ENCODE peak calls at places on chromosome 19, in eight cellular contexts. One of them, this sample, is unnamed. For H3K27me3 and H3K4me1, the result is how much of the 10 kb centered on the place peaks cover.

GRCh38 chr19:3818479-3818878 is 32.3 kb upstream of the MATK start:
- DNase-seq in SJSA1: no peak
- DNase-seq in upper lobe of right lung: no peak
- DNase-seq in stomach: no peak
- DNase-seq in IMR-90: peak
- DNase-seq in GM23248: peak
- DNase-seq in colonic mucosa: no peak
- DNase-seq in effector memory CD4-positive, alpha-beta T cell: no peak
- DNase-seq in this sample: no peak

GRCh38 chr19:14432817-14433453 is at the start of gene PKN1:
- DNase-seq in colonic mucosa: peak
- DNase-seq in GM23248: peak
- DNase-seq in IMR-90: no peak
- DNase-seq in effector memory CD4-positive, alpha-beta T cell: peak
- DNase-seq in upper lobe of right lung: peak
- DNase-seq in SJSA1: no peak
- DNase-seq in stomach: peak
- DNase-seq in this sample: peak

GRCh38 chr19:19105365-19106060 is 32.8 kb downstream of the TMEM161A start:
- DNase-seq in effector memory CD4-positive, alpha-beta T cell: no peak
- DNase-seq in IMR-90: no peak
- DNase-seq in GM23248: peak
- DNase-seq in upper lobe of right lung: no peak
- DNase-seq in colonic mucosa: peak
- DNase-seq in stomach: peak
- DNase-seq in SJSA1: no peak
- DNase-seq in this sample: peak

GRCh38 chr19:55487884-55488687 is at the start of gene SSC5D:
- DNase-seq in upper lobe of right lung: no peak
- DNase-seq in SJSA1: no peak
- DNase-seq in GM23248: peak
- DNase-seq in IMR-90: peak
- DNase-seq in effector memory CD4-positive, alpha-beta T cell: no peak
- DNase-seq in colonic mucosa: no peak
- DNase-seq in stomach: no peak
- DNase-seq in this sample: no peak

GRCh38 chr19:3392480-3392879 is 26.1 kb downstream of the NFIC start:
- DNase-seq in SJSA1: no peak
- DNase-seq in IMR-90: no peak
- DNase-seq in stomach: no peak
- DNase-seq in effector memory CD4-positive, alpha-beta T cell: no peak
- DNase-seq in upper lobe of right lung: no peak
- DNase-seq in colonic mucosa: no peak
- DNase-seq in GM23248: no peak
- DNase-seq in this sample: no peak

GRCh38 chr19:5534787-5535586 is 32.8 kb downstream of the TINCR start:
- DNase-seq in SJSA1: no peak
- DNase-seq in stomach: no peak
- DNase-seq in IMR-90: peak
- DNase-seq in colonic mucosa: no peak
- DNase-seq in GM23248: no peak
- DNase-seq in upper lobe of right lung: no peak
- DNase-seq in effector memory CD4-positive, alpha-beta T cell: no peak
- DNase-seq in this sample: no peak

GRCh38 chr19:28424041-28424440 is 788.9 kb downstream of the UQCRFS1 start:
- DNase-seq in SJSA1: peak
- DNase-seq in IMR-90: no peak
- DNase-seq in stomach: no peak
- DNase-seq in upper lobe of right lung: no peak
- DNase-seq in colonic mucosa: no peak
- DNase-seq in GM23248: no peak
- DNase-seq in effector memory CD4-positive, alpha-beta T cell: no peak
- DNase-seq in this sample: no peak

GRCh38 chr19:30536975-30537374 is 164.8 kb downstream of the ZNF536 start:
- DNase-seq in upper lobe of right lung: no peak
- DNase-seq in effector memory CD4-positive, alpha-beta T cell: no peak
- DNase-seq in GM23248: no peak
- DNase-seq in IMR-90: no peak
- DNase-seq in stomach: no peak
- DNase-seq in SJSA1: no peak
- DNase-seq in colonic mucosa: no peak
- DNase-seq in this sample: no peak

GRCh38 chr19:4191044-4191443 is 8.6 kb downstream of the ANKRD24 start:
- DNase-seq in GM23248: no peak
- DNase-seq in colonic mucosa: no peak
- DNase-seq in SJSA1: no peak
- DNase-seq in IMR-90: no peak
- DNase-seq in effector memory CD4-positive, alpha-beta T cell: no peak
- DNase-seq in upper lobe of right lung: no peak
- DNase-seq in stomach: no peak
- DNase-seq in this sample: no peak

GRCh38 chr19:11337080-11337479 is 2.4 kb downstream of the RAB3D start:
- DNase-seq in IMR-90: no peak
- DNase-seq in upper lobe of right lung: no peak
- DNase-seq in colonic mucosa: no peak
- DNase-seq in SJSA1: no peak
- DNase-seq in effector memory CD4-positive, alpha-beta T cell: no peak
- DNase-seq in GM23248: no peak
- DNase-seq in stomach: no peak
- DNase-seq in this sample: no peak

GRCh38 chr19:16527971-16528521 is 14.2 kb downstream of the CHERP start:
- DNase-seq in GM23248: peak
- DNase-seq in upper lobe of right lung: no peak
- DNase-seq in SJSA1: peak
- DNase-seq in colonic mucosa: no peak
- DNase-seq in IMR-90: no peak
- DNase-seq in stomach: peak
- DNase-seq in effector memory CD4-positive, alpha-beta T cell: no peak
- DNase-seq in this sample: no peak

GRCh38 chr19:342128-342455 is 2.5 kb downstream of the MIER2 start:
- DNase-seq in colonic mucosa: no peak
- DNase-seq in effector memory CD4-positive, alpha-beta T cell: no peak
- DNase-seq in GM23248: no peak
- DNase-seq in upper lobe of right lung: no peak
- DNase-seq in SJSA1: no peak
- DNase-seq in IMR-90: no peak
- DNase-seq in stomach: no peak
- DNase-seq in this sample: no peak
- H3K27me3 ChIP-seq in colonic mucosa: under half
- H3K27me3 ChIP-seq in effector memory CD4-positive, alpha-beta T cell: under half
- H3K27me3 ChIP-seq in GM23248: under half
- H3K27me3 ChIP-seq in upper lobe of right lung: under half
- H3K27me3 ChIP-seq in SJSA1: under half
- H3K27me3 ChIP-seq in IMR-90: under half
- H3K27me3 ChIP-seq in stomach: under half
- H3K27me3 ChIP-seq in this sample: under half

DNA sequence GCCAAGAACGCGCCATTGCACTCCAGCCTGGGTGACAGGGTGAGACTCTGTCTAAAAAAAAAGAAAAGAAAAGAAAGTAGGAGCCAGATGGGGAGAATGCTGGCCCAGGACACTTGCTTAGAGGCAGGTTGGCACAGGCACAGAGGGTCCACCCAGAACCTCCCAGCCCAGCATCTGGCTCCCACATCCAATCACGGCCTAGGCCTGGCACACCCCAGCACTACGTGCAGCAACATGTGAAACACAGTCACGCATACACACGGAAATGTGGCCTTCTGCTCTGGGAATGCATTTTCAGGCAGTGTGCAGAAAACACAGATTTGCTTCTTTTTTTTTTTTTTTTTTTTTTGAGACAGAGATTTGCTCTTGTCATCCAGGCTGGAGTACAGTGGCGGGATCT is 20.9 kb upstream of the FOSB start:
- DNase-seq in stomach: no peak
- DNase-seq in colonic mucosa: no peak
- DNase-seq in IMR-90: no peak
- DNase-seq in effector memory CD4-positive, alpha-beta T cell: no peak
- DNase-seq in upper lobe of right lung: no peak
- DNase-seq in GM23248: peak
- DNase-seq in SJSA1: no peak
- DNase-seq in this sample: no peak
- H3K4me1 ChIP-seq in stomach: half or more
- H3K4me1 ChIP-seq in colonic mucosa: under half
- H3K4me1 ChIP-seq in IMR-90: under half
- H3K4me1 ChIP-seq in effector memory CD4-positive, alpha-beta T cell: half or more
- H3K4me1 ChIP-seq in upper lobe of right lung: under half
- H3K4me1 ChIP-seq in GM23248: under half
- H3K4me1 ChIP-seq in SJSA1: under half
- H3K4me1 ChIP-seq in this sample: half or more

GRCh38 chr19:50319156-50319555 is 10.0 kb downstream of the KCNC3 start:
- DNase-seq in upper lobe of right lung: no peak
- DNase-seq in IMR-90: no peak
- DNase-seq in colonic mucosa: no peak
- DNase-seq in stomach: no peak
- DNase-seq in GM23248: no peak
- DNase-seq in effector memory CD4-positive, alpha-beta T cell: no peak
- DNase-seq in SJSA1: no peak
- DNase-seq in this sample: no peak
- H3K27me3 ChIP-seq in upper lobe of right lung: under half
- H3K27me3 ChIP-seq in IMR-90: under half
- H3K27me3 ChIP-seq in colonic mucosa: under half
- H3K27me3 ChIP-seq in stomach: under half
- H3K27me3 ChIP-seq in GM23248: under half
- H3K27me3 ChIP-seq in effector memory CD4-positive, alpha-beta T cell: under half
- H3K27me3 ChIP-seq in SJSA1: under half
- H3K27me3 ChIP-seq in this sample: under half

GRCh38 chr19:48989701-48990291 is 3.3 kb downstream of the GYS1 start:
- DNase-seq in GM23248: no peak
- DNase-seq in stomach: no peak
- DNase-seq in colonic mucosa: no peak
- DNase-seq in upper lobe of right lung: no peak
- DNase-seq in SJSA1: no peak
- DNase-seq in effector memory CD4-positive, alpha-beta T cell: no peak
- DNase-seq in IMR-90: no peak
- DNase-seq in this sample: peak

GRCh38 chr19:48992571-48993174 is 436 bp downstream of the GYS1 start:
- DNase-seq in SJSA1: no peak
- DNase-seq in GM23248: no peak
- DNase-seq in effector memory CD4-positive, alpha-beta T cell: no peak
- DNase-seq in upper lobe of right lung: peak
- DNase-seq in stomach: no peak
- DNase-seq in IMR-90: no peak
- DNase-seq in colonic mucosa: peak
- DNase-seq in this sample: no peak

GRCh38 chr19:48991823-48992570 is 1.1 kb downstream of the GYS1 start:
- DNase-seq in colonic mucosa: peak
- DNase-seq in stomach: peak
- DNase-seq in IMR-90: peak
- DNase-seq in effector memory CD4-positive, alpha-beta T cell: no peak
- DNase-seq in GM23248: peak
- DNase-seq in upper lobe of right lung: no peak
- DNase-seq in SJSA1: peak
- DNase-seq in this sample: peak

GRCh38 chr19:48990400-48990799 is 2.7 kb downstream of the GYS1 start:
- DNase-seq in SJSA1: no peak
- DNase-seq in upper lobe of right lung: no peak
- DNase-seq in GM23248: peak
- DNase-seq in colonic mucosa: no peak
- DNase-seq in stomach: no peak
- DNase-seq in effector memory CD4-positive, alpha-beta T cell: no peak
- DNase-seq in IMR-90: no peak
- DNase-seq in this sample: no peak

GRCh38 chr19:48991011-48991609 is 2.0 kb downstream of the GYS1 start:
- DNase-seq in GM23248: no peak
- DNase-seq in effector memory CD4-positive, alpha-beta T cell: no peak
- DNase-seq in upper lobe of right lung: no peak
- DNase-seq in IMR-90: no peak
- DNase-seq in colonic mucosa: no peak
- DNase-seq in SJSA1: no peak
- DNase-seq in stomach: no peak
- DNase-seq in this sample: no peak
- H3K4me1 ChIP-seq in GM23248: under half
- H3K4me1 ChIP-seq in effector memory CD4-positive, alpha-beta T cell: under half
- H3K4me1 ChIP-seq in upper lobe of right lung: under half
- H3K4me1 ChIP-seq in IMR-90: under half
- H3K4me1 ChIP-seq in colonic mucosa: under half
- H3K4me1 ChIP-seq in SJSA1: under half
- H3K4me1 ChIP-seq in stomach: under half
- H3K4me1 ChIP-seq in this sample: under half

GRCh38 chr19:41851456-41851855 is 6.6 kb downstream of the DMRTC2 start:
- DNase-seq in upper lobe of right lung: no peak
- DNase-seq in IMR-90: no peak
- DNase-seq in stomach: no peak
- DNase-seq in colonic mucosa: no peak
- DNase-seq in GM23248: no peak
- DNase-seq in effector memory CD4-positive, alpha-beta T cell: no peak
- DNase-seq in SJSA1: no peak
- DNase-seq in this sample: no peak
- H3K27me3 ChIP-seq in upper lobe of right lung: under half
- H3K27me3 ChIP-seq in IMR-90: half or more
- H3K27me3 ChIP-seq in stomach: under half
- H3K27me3 ChIP-seq in colonic mucosa: under half
- H3K27me3 ChIP-seq in GM23248: under half
- H3K27me3 ChIP-seq in effector memory CD4-positive, alpha-beta T cell: under half
- H3K27me3 ChIP-seq in SJSA1: half or more
- H3K27me3 ChIP-seq in this sample: under half